ENCODE peak calls at places on chromosomes 3 and 15, in nine cellular contexts. O is activated naive CD8-positive, alpha-beta T cell treated with anti-CD3 and anti-CD28 coated beads, Interleukin-2, amount 50 U/mL, for 24 hours; X is H54; S is transverse colon; V is stimulated activated CD8-positive, alpha-beta memory T cell treated with anti-CD3 and anti-CD28 coated beads, Interleukin-2, amount 100 ng/mL, for 48 hours; Y is NCI-H69; K is choroid plexus epithelial cell; Z is endothelial cell; U is H9. C is an unnamed sample.

GRCh38 chr15:65055201-65055870 is 10.1 kb downstream of the SLC51B start:
- DNase-seq in O (no peak), X (no peak), S (peak), V (no peak), Y (no peak), K (peak), Z (no peak), U (no peak), C (no peak)

GRCh38 chr3:99118381-99118780 is 216.9 kb upstream of the DCBLD2 start:
- DNase-seq in O (no peak), X (no peak), S (no peak), V (no peak), Y (no peak), K (no peak), Z (no peak), U (no peak), C (no peak)

GRCh38 chr15:72227720-72228119 is 3.3 kb downstream of the PKM start:
- DNase-seq in O (no peak), X (no peak), S (no peak), V (no peak), Y (no peak), K (no peak), Z (no peak), U (no peak), C (no peak)

GRCh38 chr3:125238759-125239158 is 26.2 kb upstream of the SLC12A8 start:
- DNase-seq in O (no peak), X (no peak), S (no peak), V (no peak), Y (no peak), K (no peak), Z (no peak), U (no peak), C (no peak)

GRCh38 chr3:138202945-138203701 is 16.0 kb downstream of the ARMC8 start:
- DNase-seq in O (no peak), X (no peak), S (no peak), V (no peak), Y (no peak), K (no peak), Z (no peak), U (no peak), C (no peak)

GRCh38 chr3:127697531-127698240 is 24.9 kb downstream of the ABTB1 start:
- DNase-seq in O (peak), X (no peak), S (peak), V (peak), Y (peak), K (peak), Z (peak), U (peak), C (peak)

GRCh38 chr15:62108411-62108810 is 41.6 kb downstream of the C2CD4A start:
- DNase-seq in O (no peak), X (no peak), S (no peak), V (no peak), Y (no peak), K (no peak), Z (no peak), U (no peak), C (no peak)

GRCh38 chr3:189871384-189871783 is 240.2 kb downstream of the TP63 start:
- DNase-seq in O (no peak), X (no peak), S (no peak), V (no peak), Y (no peak), K (no peak), Z (no peak), U (no peak), C (no peak)

GRCh38 chr15:33701304-33701696 is 267.0 kb upstream of the CHRM5 start:
- DNase-seq in O (no peak), X (no peak), S (no peak), V (no peak), Y (no peak), K (peak), Z (no peak), U (peak), C (no peak)

GRCh38 chr3:166248784-166249183 is 411.6 kb upstream of the BCHE start:
- DNase-seq in O (no peak), X (no peak), S (no peak), V (no peak), Y (no peak), K (no peak), Z (no peak), U (no peak), C (no peak)

GRCh38 chr15:87881001-87881400 is 375.5 kb downstream of the NTRK3 start:
- DNase-seq in O (no peak), X (no peak), S (no peak), V (no peak), Y (no peak), K (no peak), Z (no peak), U (no peak), C (no peak)

GRCh38 chr3:82618594-82618993 is 857.1 kb upstream of the GBE1 start:
- DNase-seq in O (no peak), X (no peak), S (no peak), V (no peak), Y (no peak), K (no peak), Z (no peak), U (no peak), C (no peak)

GRCh38 chr3:5784656-5785055 is 597.1 kb downstream of the EDEM1 start:
- DNase-seq in O (no peak), X (no peak), S (no peak), V (no peak), Y (peak), K (no peak), Z (no peak), U (no peak), C (no peak)

GRCh38 chr15:93716615-93717221 is 514.6 kb upstream of the MCTP2 start:
- DNase-seq in O (no peak), X (no peak), S (no peak), V (no peak), Y (no peak), K (no peak), Z (no peak), U (no peak), C (no peak)

GRCh38 chr15:39140060-39140604 is 440.7 kb upstream of the THBS1 start:
- DNase-seq in O (no peak), X (peak), S (no peak), V (no peak), Y (peak), K (peak), Z (peak), U (no peak), C (no peak)

GRCh38 chr3:36904641-36905040 is 40.2 kb downstream of the TRANK1 start:
- DNase-seq in O (no peak), X (peak), S (no peak), V (no peak), Y (peak), K (peak), Z (no peak), U (peak), C (no peak)

GRCh38 chr3:43180027-43180426 is 74.1 kb upstream of the POMGNT2 start:
- DNase-seq in O (no peak), X (peak), S (peak), V (no peak), Y (no peak), K (peak), Z (no peak), U (no peak), C (no peak)

GRCh38 chr3:129345971-129346370 is 67.3 kb downstream of the HMCES start:
- DNase-seq in O (no peak), X (no peak), S (no peak), V (no peak), Y (no peak), K (peak), Z (no peak), U (no peak), C (no peak)

GRCh38 chr15:66138882-66139281 is 114.7 kb downstream of the MEGF11 start:
- DNase-seq in O (no peak), X (no peak), S (no peak), V (no peak), Y (peak), K (no peak), Z (no peak), U (no peak), C (no peak)

GRCh38 chr15:92569778-92570177 is 85.8 kb downstream of the FAM174B start:
- DNase-seq in O (no peak), X (no peak), S (no peak), V (no peak), Y (no peak), K (peak), Z (no peak), U (no peak), C (no peak)

GRCh38 chr3:18782191-18782590 is 357.1 kb upstream of the SATB1 start:
- DNase-seq in O (no peak), X (no peak), S (no peak), V (no peak), Y (no peak), K (no peak), Z (no peak), U (no peak), C (no peak)

GRCh38 chr3:179149239-179149887 is 1.2 kb downstream of the PIK3CA start:
- DNase-seq in O (peak), X (no peak), S (peak), V (peak), Y (peak), K (peak), Z (no peak), U (no peak), C (peak)

GRCh38 chr3:62875103-62876002 is at the start of gene CADPS:
- DNase-seq in O (no peak), X (no peak), S (peak), V (no peak), Y (peak), K (no peak), Z (peak), U (peak), C (no peak)

GRCh38 chr3:82038536-82038935 is 277.1 kb upstream of the GBE1 start:
- DNase-seq in O (no peak), X (no peak), S (no peak), V (no peak), Y (peak), K (no peak), Z (no peak), U (no peak), C (no peak)

GRCh38 chr15:73052679-73053397 is 575 bp downstream of the NEO1 start:
- DNase-seq in O (peak), X (peak), S (peak), V (no peak), Y (peak), K (peak), Z (peak), U (peak), C (peak)

GRCh38 chr15:53910236-53910849 is 67.9 kb upstream of the UNC13C start:
- DNase-seq in O (no peak), X (no peak), S (peak), V (no peak), Y (peak), K (no peak), Z (no peak), U (no peak), C (no peak)

GRCh38 chr15:44207643-44208042 is 12.6 kb upstream of the FRMD5 start:
- DNase-seq in O (no peak), X (peak), S (no peak), V (no peak), Y (no peak), K (peak), Z (no peak), U (no peak), C (no peak)